ENCODE peak calls at places on chromosomes 7 and 10, in four cellular contexts. X is right lobe of liver, M is brain microvascular endothelial cell, L is kidney epithelial cell. N is an unnamed sample.
A peak's percentile ranks its signal among the peaks of the same experiment; 100 is the strongest.

GRCh38 chr7:52540041-52540440 is 495.4 kb upstream of the POM121L12 start:
- DNase-seq in X (no peak), M (no peak), L (peak; percentile 2), N (peak; percentile 85)

GRCh38 chr7:80210400-80210799 is 75.8 kb downstream of the GNAI1 start:
- DNase-seq in X (no peak), M (no peak), L (no peak), N (no peak)

GRCh38 chr10:8088504-8088903 is 34.0 kb downstream of the GATA3 start:
- DNase-seq in X (no peak), M (no peak), L (no peak), N (no peak)

GRCh38 chr10:28302012-28302667 is 724 bp downstream of the MPP7 start:
- DNase-seq in X (no peak), M (peak; percentile 25), L (no peak), N (peak; percentile 39)

GRCh38 chr7:137462847-137463246 is 119.3 kb upstream of the PTN start:
- DNase-seq in X (no peak), M (no peak), L (no peak), N (no peak)

GRCh38 chr7:111138196-111138569 is 47.3 kb downstream of the LRRN3 start:
- DNase-seq in X (peak; percentile 37), M (peak; percentile 56), L (no peak), N (peak; percentile 47)

GRCh38 chr7:151993977-151994676 is 31.3 kb upstream of the GALNT11 start:
- DNase-seq in X (no peak), M (no peak), L (no peak), N (peak; percentile 50)

GRCh38 chr10:14571866-14572507 is 202.7 kb downstream of the FAM107B start:
- DNase-seq in X (peak; percentile 81), M (peak; percentile 63), L (no peak), N (peak; percentile 96)

GRCh38 chr7:112167144-112167543 is 39.1 kb downstream of the DOCK4 start:
- DNase-seq in X (no peak), M (no peak), L (no peak), N (no peak)

GRCh38 chr7:43727003-43727402 is 2.3 kb downstream of the COA1 start:
- DNase-seq in X (no peak), M (no peak), L (no peak), N (no peak)

GRCh38 chr10:63563623-63564022 is 42.4 kb downstream of the REEP3 start:
- DNase-seq in X (no peak), M (no peak), L (no peak), N (no peak)

GRCh38 chr10:63562391-63562790 is 41.2 kb downstream of the REEP3 start:
- DNase-seq in X (no peak), M (no peak), L (no peak), N (no peak)

GRCh38 chr10:63562857-63563256 is 41.7 kb downstream of the REEP3 start:
- DNase-seq in X (no peak), M (no peak), L (no peak), N (no peak)

GRCh38 chr10:63558132-63558784 is 37.1 kb downstream of the REEP3 start:
- DNase-seq in X (no peak), M (no peak), L (no peak), N (no peak)

GRCh38 chr10:63561421-63561820 is 40.2 kb downstream of the REEP3 start:
- DNase-seq in X (no peak), M (no peak), L (no peak), N (no peak)
- H3K4me3 ChIP-seq in X (no peak overlapping the region), M (no peak overlapping the region), L (no peak overlapping the region), N (no peak overlapping the region)

DNA sequence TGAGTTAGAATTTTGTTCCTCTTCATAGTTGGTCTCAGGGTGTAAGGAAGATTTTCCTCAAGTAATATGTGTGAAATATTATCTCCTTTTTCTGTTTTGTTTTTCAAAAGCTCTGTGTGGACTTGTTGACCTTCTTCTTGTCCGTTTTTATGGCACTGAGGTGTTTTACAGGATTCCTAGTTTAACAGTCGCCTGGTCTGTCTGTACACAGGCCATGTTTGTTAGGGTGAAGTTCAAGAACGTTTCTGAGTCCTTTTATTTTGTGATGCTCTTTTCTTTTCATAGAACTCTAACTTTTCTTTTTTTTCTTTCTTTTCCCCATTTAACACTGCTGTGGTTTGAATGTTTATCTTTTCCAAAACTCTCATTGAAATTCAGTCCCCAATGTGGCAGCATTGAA is 18.5 kb downstream of the TACC2 start:
- DNase-seq in X (no peak), M (no peak), L (no peak), N (no peak)
- TF ChIP-seq CTCF in X (no peak), M (no peak), L (no peak), N (no peak)

GRCh38 chr10:93570383-93570782 is 3.9 kb downstream of the FFAR4 start:
- DNase-seq in X (no peak), M (no peak), L (no peak), N (no peak)
- H3K27me3 ChIP-seq in X (no peaks in the 10 kb centered on the region), M (peaks cover 57% of the 10 kb centered on the region), L (peaks cover 52% of the 10 kb centered on the region), N (peaks cover 33% of the 10 kb centered on the region)

DNA sequence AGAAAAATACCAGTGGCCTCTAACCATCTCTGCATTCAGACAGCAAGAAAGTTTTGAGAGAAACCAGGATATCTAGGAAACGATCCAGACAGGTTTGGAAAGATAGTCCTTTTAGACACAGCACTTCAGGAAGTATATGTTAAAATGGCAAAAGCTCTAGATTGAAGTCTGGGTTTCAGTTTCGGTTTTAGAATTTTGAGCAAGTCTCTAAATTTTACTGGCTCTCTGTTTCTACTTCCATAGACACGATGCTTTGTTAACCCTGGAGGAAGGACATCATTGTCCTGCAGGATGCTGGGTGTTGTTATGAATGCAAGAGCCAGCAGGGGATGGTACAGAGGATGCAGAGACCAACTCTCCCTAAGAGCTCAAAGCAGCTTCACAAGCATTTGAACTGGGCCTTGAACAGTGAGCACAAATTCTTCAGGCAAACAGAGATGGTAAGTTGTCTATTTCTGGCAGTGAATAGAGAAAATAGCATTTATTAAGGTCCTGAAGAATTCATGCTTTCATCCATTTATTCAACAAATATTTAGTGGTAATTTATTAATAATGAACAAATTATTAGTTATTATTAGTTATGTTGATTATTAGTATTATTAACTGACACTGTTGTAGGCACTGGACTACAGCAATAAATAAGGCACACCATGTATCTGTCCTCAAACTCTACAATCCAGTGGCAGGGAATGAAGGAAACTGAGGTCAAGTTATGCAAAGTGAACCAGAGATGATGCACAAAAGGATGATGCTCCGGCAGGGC is 152.7 kb upstream of the NRP1 start:
- DNase-seq in X (no peak), M (no peak), L (no peak), N (no peak)
- H3K4me3 ChIP-seq in X (no peak overlapping the region), M (no peak overlapping the region), L (no peak overlapping the region), N (no peak overlapping the region)

GRCh38 chr10:95907454-95908253 is at the start of gene CC2D2B:
- DNase-seq in X (peak; percentile 89), M (peak; percentile 81), L (no peak), N (peak; percentile 74)
- TF ChIP-seq CTCF in X (no peak), M (peak; percentile 6), L (no peak), N (peak; percentile 33)

DNA sequence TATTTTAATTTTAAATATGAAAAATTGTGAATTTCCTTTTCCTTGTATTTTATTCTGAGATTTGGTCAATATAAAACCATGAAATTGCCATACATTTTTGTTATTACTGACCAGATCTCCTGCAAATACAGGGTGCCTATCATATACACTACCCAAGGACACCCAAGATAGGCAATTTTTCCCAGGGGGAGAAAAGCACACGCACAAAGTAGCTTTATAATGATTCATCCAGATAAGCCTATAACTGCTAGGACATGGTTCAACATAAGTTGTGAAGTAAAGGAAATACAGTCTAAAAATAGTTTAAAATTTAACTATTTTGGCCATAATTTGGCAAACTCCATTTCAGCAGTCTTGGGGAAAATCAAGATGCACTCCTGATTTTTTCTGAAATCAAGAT is 4.8 kb downstream of the RUFY2 start:
- DNase-seq in X (no peak), M (peak; percentile 62), L (no peak), N (no peak)
- H3K27me3 ChIP-seq in X (no peaks in the 10 kb centered on the region), M (no peaks in the 10 kb centered on the region), L (no peaks in the 10 kb centered on the region), N (no peaks in the 10 kb centered on the region)

GRCh38 chr7:78225534-78225933 is 427.0 kb downstream of the PHTF2 start:
- DNase-seq in X (no peak), M (no peak), L (no peak), N (no peak)
- H3K4me3 ChIP-seq in X (no peak overlapping the region), M (no peak overlapping the region), L (no peak overlapping the region), N (no peak overlapping the region)

GRCh38 chr7:126667742-126668366 is 584.9 kb downstream of the GRM8 start:
- DNase-seq in X (no peak), M (no peak), L (no peak), N (no peak)
- TF ChIP-seq CTCF in X (no peak), M (no peak), L (no peak), N (no peak)

DNA sequence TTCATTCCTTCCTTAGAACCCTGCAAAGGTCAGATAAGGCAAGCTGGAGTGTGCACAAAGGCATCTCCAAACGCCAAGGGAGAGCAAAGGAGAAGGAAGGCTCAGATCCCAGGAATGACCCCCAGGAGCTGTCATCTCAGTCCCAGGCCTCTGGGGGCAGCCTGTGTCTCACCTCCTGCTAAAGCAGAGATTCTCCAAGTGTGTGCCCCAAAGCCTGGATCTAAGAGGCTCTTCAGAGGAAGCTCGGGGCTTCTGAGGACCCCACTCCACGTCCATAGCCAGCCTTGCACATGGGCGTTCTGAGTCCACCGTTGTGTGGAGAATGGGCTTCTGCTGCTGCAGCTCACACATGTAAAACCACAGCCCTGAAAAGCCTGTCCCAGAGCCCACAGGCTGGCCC is 5.1 kb upstream of the GRID1 start:
- DNase-seq in X (no peak), M (no peak), L (no peak), N (no peak)
- H3K27me3 ChIP-seq in X (no peaks in the 10 kb centered on the region), M (peaks cover 25% of the 10 kb centered on the region), L (peaks cover 59% of the 10 kb centered on the region), N (peaks cover 10% of the 10 kb centered on the region)

GRCh38 chr7:23021581-23021980 is 7.7 kb upstream of the HYCC1 start:
- DNase-seq in X (no peak), M (no peak), L (no peak), N (no peak)

GRCh38 chr7:23018747-23019146 is 4.8 kb upstream of the HYCC1 start:
- DNase-seq in X (no peak), M (no peak), L (no peak), N (peak; percentile 41)

GRCh38 chr7:23022258-23022745 is 8.4 kb upstream of the HYCC1 start:
- DNase-seq in X (no peak), M (peak; percentile 81), L (no peak), N (peak; percentile 87)

GRCh38 chr7:23022831-23023230 is 8.9 kb upstream of the HYCC1 start:
- DNase-seq in X (no peak), M (no peak), L (no peak), N (no peak)

DNA sequence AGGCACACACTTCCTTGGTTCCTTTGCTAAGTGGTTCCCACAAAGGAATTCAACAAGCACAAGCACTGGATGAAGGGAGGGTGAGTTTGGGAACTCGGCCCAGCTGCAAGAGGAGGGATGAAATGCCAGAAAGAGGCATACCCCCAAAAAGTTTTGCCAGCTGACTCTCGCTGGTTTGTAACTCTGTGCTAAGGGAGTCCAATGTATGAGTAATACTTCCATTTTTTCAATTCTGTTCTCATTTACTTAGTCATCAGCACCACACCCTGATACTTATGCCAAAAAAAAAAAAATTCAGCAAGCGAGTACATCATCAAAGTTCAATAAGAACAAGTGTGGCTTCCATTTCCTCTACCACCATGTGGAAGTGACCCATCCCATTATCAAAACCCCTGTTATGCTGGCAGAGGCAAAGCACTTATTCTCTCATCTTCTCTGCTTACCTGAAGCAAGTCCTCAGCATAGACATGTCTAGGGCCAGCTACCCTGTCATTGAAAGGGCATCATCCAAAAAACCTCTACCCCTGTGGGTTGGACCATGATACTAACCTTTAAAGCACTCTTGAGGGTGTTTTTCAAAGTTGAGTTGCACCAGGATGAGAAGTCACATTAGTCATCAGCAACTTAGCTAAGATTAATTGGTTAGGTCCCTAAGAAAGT is 6.9 kb upstream of the HYCC1 start:
- DNase-seq in X (no peak), M (peak; percentile 25), L (no peak), N (peak; percentile 96)
- H3K4me3 ChIP-seq in X (no peak overlapping the region), M (no peak overlapping the region), L (no peak overlapping the region), N (no peak overlapping the region)

N was measured in bronchial epithelial cell.